ENCODE peak calls at places on chromosome 15, in six cellular contexts. B, X, P, A, C and Y are unnamed samples.
A peak's percentile ranks its signal among the peaks of the same experiment; 100 is the strongest.

GRCh38 chr15:98648654-98649537 is 557 bp downstream of the IGF1R start:
- DNase-seq in B (peak; percentile 65), X (peak; percentile 53), P (peak; percentile 78), A (peak; percentile 81), C (peak; percentile 39), Y (peak; percentile 89)

GRCh38 chr15:72915843-72916242 is 132.3 kb upstream of the ADPGK start:
- DNase-seq in B (no peak), X (no peak), P (no peak), A (no peak), C (no peak), Y (no peak)

GRCh38 chr15:65824031-65824743 is 32.1 kb upstream of the DENND4A start:
- DNase-seq in B (no peak), X (peak; percentile 57), P (peak; percentile 67), A (no peak), C (no peak), Y (no peak)

GRCh38 chr15:29029651-29030195 is 143.9 kb downstream of the APBA2 start:
- DNase-seq in B (no peak), X (no peak), P (no peak), A (no peak), C (no peak), Y (no peak)

GRCh38 chr15:77527164-77527778 is 105.4 kb downstream of the LINGO1 start:
- DNase-seq in B (no peak), X (peak; percentile 34), P (peak; percentile 77), A (peak; percentile 68), C (no peak), Y (peak; percentile 83)

GRCh38 chr15:62972814-62973213 is 69.7 kb upstream of the TPM1 start:
- DNase-seq in B (no peak), X (no peak), P (no peak), A (no peak), C (no peak), Y (no peak)

GRCh38 chr15:83283813-83284562 is 476 bp downstream of the BNC1 start:
- DNase-seq in B (no peak), X (no peak), P (peak; percentile 17), A (no peak), C (no peak), Y (no peak)

GRCh38 chr15:88242586-88242985 is 14.0 kb downstream of the NTRK3 start:
- DNase-seq in B (no peak), X (no peak), P (no peak), A (no peak), C (no peak), Y (peak; percentile 53)

GRCh38 chr15:40051616-40052415 is 12.8 kb upstream of the SRP14 start:
- DNase-seq in B (peak; percentile 48), X (no peak), P (no peak), A (no peak), C (no peak), Y (no peak)

GRCh38 chr15:50685976-50686467 is 575 bp downstream of the TRPM7 start:
- DNase-seq in B (no peak), X (peak; percentile 68), P (peak; percentile 87), A (peak; percentile 83), C (peak; percentile 21), Y (peak; percentile 89)

GRCh38 chr15:78407889-78408640 is 30.0 kb upstream of the IREB2 start:
- DNase-seq in B (no peak), X (no peak), P (no peak), A (no peak), C (no peak), Y (no peak)

GRCh38 chr15:38414351-38414750 is 39.6 kb upstream of the FAM98B start:
- DNase-seq in B (no peak), X (peak; percentile 48), P (peak; percentile 68), A (no peak), C (no peak), Y (no peak)

GRCh38 chr15:58401991-58402649 is 29.7 kb upstream of the LIPC start:
- DNase-seq in B (no peak), X (no peak), P (no peak), A (no peak), C (no peak), Y (no peak)

GRCh38 chr15:63640146-63640545 is 43.0 kb downstream of the FBXL22 start:
- DNase-seq in B (no peak), X (no peak), P (no peak), A (no peak), C (no peak), Y (no peak)

GRCh38 chr15:38705421-38706219 is 141.0 kb upstream of the RASGRP1 start:
- DNase-seq in B (no peak), X (no peak), P (no peak), A (no peak), C (no peak), Y (no peak)

GRCh38 chr15:33565099-33565498 is 254.3 kb downstream of the RYR3 start:
- DNase-seq in B (no peak), X (no peak), P (no peak), A (no peak), C (no peak), Y (no peak)

GRCh38 chr15:33567652-33568051 is 256.9 kb downstream of the RYR3 start:
- DNase-seq in B (no peak), X (no peak), P (no peak), A (no peak), C (no peak), Y (no peak)

GRCh38 chr15:33569036-33569435 is 258.3 kb downstream of the RYR3 start:
- DNase-seq in B (no peak), X (no peak), P (no peak), A (no peak), C (no peak), Y (no peak)
- H3K36me3 ChIP-seq in B (no peaks in the 10 kb centered on the region), X (no peaks in the 10 kb centered on the region), P (no peaks in the 10 kb centered on the region), A (no peaks in the 10 kb centered on the region), C (no peaks in the 10 kb centered on the region), Y (no peaks in the 10 kb centered on the region)

GRCh38 chr15:47959617-47960398 is 161.0 kb upstream of the SLC24A5 start:
- DNase-seq in B (no peak), X (no peak), P (no peak), A (no peak), C (no peak), Y (no peak)

GRCh38 chr15:47965297-47965696 is 155.5 kb upstream of the SLC24A5 start:
- DNase-seq in B (no peak), X (no peak), P (no peak), A (no peak), C (no peak), Y (no peak)

GRCh38 chr15:47964229-47964628 is 156.6 kb upstream of the SLC24A5 start:
- DNase-seq in B (no peak), X (no peak), P (no peak), A (no peak), C (no peak), Y (no peak)

GRCh38 chr15:47961401-47962090 is 159.2 kb upstream of the SLC24A5 start:
- DNase-seq in B (no peak), X (no peak), P (no peak), A (no peak), C (no peak), Y (no peak)

GRCh38 chr15:47963265-47963664 is 157.5 kb upstream of the SLC24A5 start:
- DNase-seq in B (no peak), X (no peak), P (no peak), A (no peak), C (no peak), Y (no peak)
- TF ChIP-seq CTCF in B (no peak), X (no peak), P (no peak), A (no peak), C (no peak), Y (peak; percentile 5)

GRCh38 chr15:101264911-101265641 is 12.2 kb downstream of the SELENOS start:
- DNase-seq in B (no peak), X (no peak), P (no peak), A (no peak), C (no peak), Y (no peak)

GRCh38 chr15:101266034-101266433 is 11.3 kb downstream of the SELENOS start:
- DNase-seq in B (no peak), X (no peak), P (no peak), A (no peak), C (no peak), Y (no peak)

GRCh38 chr15:101266787-101267186 is 10.5 kb downstream of the SELENOS start:
- DNase-seq in B (no peak), X (no peak), P (no peak), A (no peak), C (no peak), Y (no peak)

GRCh38 chr15:101269479-101270223 is 7.6 kb downstream of the SELENOS start:
- DNase-seq in B (no peak), X (no peak), P (no peak), A (no peak), C (no peak), Y (no peak)

DNA sequence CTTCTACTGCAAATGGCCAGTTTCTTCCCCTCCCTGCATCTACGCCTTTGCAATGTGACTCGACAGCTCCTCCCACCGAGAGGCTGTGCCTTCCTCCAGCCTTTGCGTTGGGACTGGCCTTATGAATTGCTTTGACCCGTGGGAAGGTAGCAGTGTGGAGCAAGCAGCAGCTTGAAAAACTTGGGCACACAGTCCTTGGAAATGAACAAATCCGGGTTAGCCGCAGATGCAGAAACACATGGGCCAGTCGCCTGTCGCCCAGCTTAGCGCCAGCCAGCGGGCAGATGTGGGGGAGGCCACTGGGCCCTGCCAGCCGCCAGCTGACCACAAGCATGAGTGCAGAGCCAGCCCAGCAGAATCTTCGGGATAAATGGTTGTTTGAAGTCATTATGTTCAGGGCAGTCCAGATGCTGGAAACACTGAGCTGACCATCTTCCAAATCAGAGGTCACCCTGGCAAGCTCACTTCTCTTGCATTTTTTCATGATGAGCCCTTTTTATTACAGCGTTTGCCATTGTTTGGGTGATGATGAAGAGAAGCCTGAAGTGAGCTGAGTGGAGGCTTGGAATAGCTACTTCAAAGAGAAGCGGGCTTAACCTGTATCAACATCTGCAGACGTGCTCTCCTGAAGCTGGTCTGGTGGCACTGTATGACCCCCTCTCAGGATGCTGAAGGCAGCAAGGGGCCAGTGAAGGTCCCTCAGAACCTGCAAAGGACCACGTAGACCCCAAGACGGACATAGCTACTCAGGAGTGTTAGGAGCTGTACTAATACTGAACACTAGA is 9.8 kb downstream of the SELENOS start:
- DNase-seq in B (no peak), X (no peak), P (no peak), A (no peak), C (no peak), Y (no peak)
- H3K4me3 ChIP-seq in B (no peak overlapping the region), X (no peak overlapping the region), P (no peak overlapping the region), A (no peak overlapping the region), C (no peak overlapping the region), Y (no peak overlapping the region)

GRCh38 chr15:68789041-68789920 is 31.4 kb downstream of the ANP32A start:
- DNase-seq in B (no peak), X (peak; percentile 33), P (no peak), A (no peak), C (no peak), Y (no peak)

GRCh38 chr15:68789921-68790575 is 30.6 kb downstream of the ANP32A start:
- DNase-seq in B (no peak), X (no peak), P (peak; percentile 50), A (no peak), C (no peak), Y (no peak)

GRCh38 chr15:68786753-68787152 is 33.9 kb downstream of the ANP32A start:
- DNase-seq in B (no peak), X (no peak), P (no peak), A (no peak), C (no peak), Y (no peak)

GRCh38 chr15:68787609-68788264 is 33.0 kb downstream of the ANP32A start:
- DNase-seq in B (no peak), X (peak; percentile 69), P (no peak), A (peak; percentile 77), C (no peak), Y (no peak)

DNA sequence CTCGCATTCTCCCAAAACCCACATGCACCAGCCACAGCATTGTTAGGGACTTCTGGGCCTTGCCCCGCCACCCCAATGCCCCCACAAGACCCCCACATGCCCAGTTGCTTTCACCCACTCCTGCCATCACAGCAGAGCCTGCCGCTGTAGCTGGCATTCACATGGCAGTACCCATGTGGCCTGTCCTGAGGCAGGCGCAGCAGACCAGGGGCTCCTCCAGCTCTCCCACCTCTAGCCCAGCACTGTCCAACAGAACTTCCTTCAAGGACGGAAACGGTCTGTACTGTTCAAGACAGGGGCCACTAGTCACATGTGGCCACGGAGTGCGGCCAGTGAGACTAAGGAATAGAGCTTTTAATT is 32.5 kb downstream of the ANP32A start:
- DNase-seq in B (no peak), X (no peak), P (no peak), A (no peak), C (no peak), Y (no peak)
- H3K36me3 ChIP-seq in B (peaks cover 14% of the 10 kb centered on the region), X (peaks cover 10% of the 10 kb centered on the region), P (peaks cover 27% of the 10 kb centered on the region), A (peaks cover 36% of the 10 kb centered on the region), C (peaks cover 12% of the 10 kb centered on the region), Y (peaks cover 14% of the 10 kb centered on the region)